ENCODE peak calls at places on chromosomes 4 and X, in five cellular contexts. U is fibroblast of lung; L is epithelial cell of esophagus; S is CD8-positive, alpha-beta memory T cell; K is immature natural killer cell. A is an unnamed sample.

GRCh38 chrX:85288992-85289723 is 45.4 kb downstream of the ZNF711 start:
- DNase-seq in U (no peak), L (no peak), S (no peak), K (no peak), A (no peak)

GRCh38 chrX:103918050-103918449 is 44.4 kb upstream of the TMSB15B start:
- DNase-seq in U (peak), L (peak), S (peak), K (peak), A (peak)

GRCh38 chrX:3143043-3143799 is 102.0 kb downstream of the ARSF start:
- DNase-seq in U (no peak), L (no peak), S (peak), K (peak), A (no peak)

GRCh38 chrX:3161686-3162085 is 120.4 kb downstream of the ARSF start:
- DNase-seq in U (no peak), L (no peak), S (no peak), K (no peak), A (no peak)

GRCh38 chr4:28402751-28403150 is 1542.1 kb downstream of the STIM2 start:
- DNase-seq in U (no peak), L (no peak), S (no peak), K (no peak), A (no peak)

GRCh38 chr4:185395255-185395955 is at the start of gene LRP2BP:
- DNase-seq in U (peak), L (no peak), S (peak), K (peak), A (no peak)

GRCh38 chr4:98939892-98940298 is 11.0 kb upstream of the EIF4E start:
- DNase-seq in U (peak), L (peak), S (peak), K (peak), A (peak)

GRCh38 chr4:186029731-186030421 is 39.1 kb upstream of the TLR3 start:
- DNase-seq in U (peak), L (peak), S (no peak), K (no peak), A (peak)

GRCh38 chr4:110361921-110362320 is 114.0 kb upstream of the ENPEP start:
- DNase-seq in U (no peak), L (peak), S (no peak), K (peak), A (no peak)

GRCh38 chrX:74450803-74451449 is 29.6 kb downstream of the SLC16A2 start:
- DNase-seq in U (peak), L (peak), S (no peak), K (no peak), A (no peak)

GRCh38 chrX:70446380-70447350 is 2.0 kb downstream of the DLG3 start:
- DNase-seq in U (no peak), L (no peak), S (no peak), K (no peak), A (no peak)

GRCh38 chr4:174172274-174172673 is 111.2 kb downstream of the FBXO8 start:
- DNase-seq in U (no peak), L (no peak), S (no peak), K (no peak), A (no peak)

GRCh38 chr4:77006753-77007355 is 57.3 kb downstream of the SEPTIN11 start:
- DNase-seq in U (peak), L (no peak), S (no peak), K (no peak), A (no peak)

GRCh38 chrX:632391-633042 is 1.9 kb downstream of the SHOX start:
- DNase-seq in U (no peak), L (no peak), S (no peak), K (no peak), A (no peak)

GRCh38 chr4:84825701-84826100 is 140.8 kb downstream of the WDFY3 start:
- DNase-seq in U (no peak), L (no peak), S (no peak), K (no peak), A (no peak)

GRCh38 chr4:123419885-123420743 is 23.5 kb downstream of the SPRY1 start:
- DNase-seq in U (no peak), L (no peak), S (no peak), K (no peak), A (no peak)

GRCh38 chrX:109635151-109635550 is 10.2 kb upstream of the KCNE5 start:
- DNase-seq in U (peak), L (peak), S (no peak), K (peak), A (no peak)

GRCh38 chr4:105550641-105551040 is 1.8 kb upstream of the ARHGEF38 start:
- DNase-seq in U (peak), L (peak), S (no peak), K (no peak), A (no peak)

GRCh38 chr4:48340276-48340904 is 939 bp upstream of the SLAIN2 start:
- DNase-seq in U (no peak), L (peak), S (no peak), K (no peak), A (peak)

GRCh38 chrX:78514852-78515251 is 144.3 kb downstream of the RTL3 start:
- DNase-seq in U (no peak), L (peak), S (no peak), K (no peak), A (no peak)